ENCODE peak calls at places on chromosomes 5 and 9, in five cellular contexts. S, W, Y, M and H are unnamed samples.

GRCh38 chr5:55991768-55992486 is 2.8 kb downstream of the IL6ST start:
- DNase-seq in S (no peak), W (no peak), Y (no peak), M (no peak), H (no peak)

GRCh38 chr9:133528887-133529262 is 4.1 kb upstream of the MYMK start:
- DNase-seq in S (no peak), W (no peak), Y (no peak), M (no peak), H (no peak)

GRCh38 chr5:66821626-66822429 is 225.6 kb downstream of the MAST4 start:
- DNase-seq in S (no peak), W (no peak), Y (no peak), M (no peak), H (no peak)

GRCh38 chr9:113012492-113012891 is 500 bp upstream of the ZNF883 start:
- DNase-seq in S (no peak), W (no peak), Y (no peak), M (no peak), H (no peak)

GRCh38 chr9:117771162-117771561 is 67.0 kb downstream of the TLR4 start:
- DNase-seq in S (no peak), W (no peak), Y (no peak), M (no peak), H (no peak)

GRCh38 chr9:130474131-130474530 is 29.4 kb downstream of the ASS1 start:
- DNase-seq in S (no peak), W (no peak), Y (no peak), M (no peak), H (no peak)

GRCh38 chr9:100554935-100555401 is 22.9 kb upstream of the CAVIN4 start:
- DNase-seq in S (no peak), W (peak), Y (no peak), M (no peak), H (no peak)

GRCh38 chr9:19074836-19075235 is 25.6 kb downstream of the RRAGA start:
- DNase-seq in S (no peak), W (peak), Y (no peak), M (no peak), H (no peak)

GRCh38 chr9:22216730-22217160 is 207.6 kb upstream of the CDKN2B start:
- DNase-seq in S (no peak), W (peak), Y (no peak), M (no peak), H (no peak)

GRCh38 chr9:90095682-90096081 is 490.9 kb downstream of the GADD45G start:
- DNase-seq in S (no peak), W (no peak), Y (no peak), M (no peak), H (no peak)

GRCh38 chr5:179274321-179275315 is 70.6 kb downstream of the ADAMTS2 start:
- DNase-seq in S (no peak), W (no peak), Y (no peak), M (no peak), H (no peak)

GRCh38 chr9:137744632-137745183 is 125.9 kb downstream of the EHMT1 start:
- DNase-seq in S (no peak), W (no peak), Y (no peak), M (no peak), H (no peak)

GRCh38 chr9:95413793-95414192 is 96.3 kb upstream of the FANCC start:
- DNase-seq in S (no peak), W (no peak), Y (no peak), M (no peak), H (no peak)

GRCh38 chr5:1948663-1949191 is 66.0 kb upstream of the IRX4 start:
- DNase-seq in S (no peak), W (no peak), Y (no peak), M (no peak), H (no peak)

GRCh38 chr9:15642369-15642962 is 89.6 kb downstream of the CCDC171 start:
- DNase-seq in S (no peak), W (peak), Y (no peak), M (peak), H (no peak)

GRCh38 chr9:133733421-133734250 is 4.5 kb downstream of the SARDH start:
- DNase-seq in S (no peak), W (no peak), Y (no peak), M (no peak), H (no peak)

GRCh38 chr5:142208777-142209312 is 100.3 kb downstream of the NDFIP1 start:
- DNase-seq in S (no peak), W (no peak), Y (no peak), M (no peak), H (no peak)

GRCh38 chr5:178940569-178941360 is at the start of gene ZNF454:
- DNase-seq in S (peak), W (peak), Y (no peak), M (no peak), H (no peak)

GRCh38 chr5:175485631-175486030 is 7.3 kb downstream of the SFXN1 start:
- DNase-seq in S (no peak), W (no peak), Y (no peak), M (no peak), H (no peak)

GRCh38 chr5:1462358-1462757 is 17.1 kb upstream of the SLC6A3 start:
- DNase-seq in S (no peak), W (no peak), Y (no peak), M (no peak), H (no peak)

GRCh38 chr9:87751423-87751822 is 25.5 kb downstream of the CTSL start:
- DNase-seq in S (no peak), W (no peak), Y (no peak), M (no peak), H (no peak)

GRCh38 chr5:76617229-76617628 is 6.0 kb downstream of the F2RL2 start:
- DNase-seq in S (no peak), W (no peak), Y (no peak), M (peak), H (no peak)

GRCh38 chr9:123368481-123369153 is 12.6 kb downstream of the CRB2 start:
- DNase-seq in S (no peak), W (no peak), Y (no peak), M (no peak), H (no peak)

GRCh38 chr9:7756088-7756487 is 43.5 kb downstream of the DMAC1 start:
- DNase-seq in S (no peak), W (no peak), Y (no peak), M (no peak), H (no peak)

DNA sequence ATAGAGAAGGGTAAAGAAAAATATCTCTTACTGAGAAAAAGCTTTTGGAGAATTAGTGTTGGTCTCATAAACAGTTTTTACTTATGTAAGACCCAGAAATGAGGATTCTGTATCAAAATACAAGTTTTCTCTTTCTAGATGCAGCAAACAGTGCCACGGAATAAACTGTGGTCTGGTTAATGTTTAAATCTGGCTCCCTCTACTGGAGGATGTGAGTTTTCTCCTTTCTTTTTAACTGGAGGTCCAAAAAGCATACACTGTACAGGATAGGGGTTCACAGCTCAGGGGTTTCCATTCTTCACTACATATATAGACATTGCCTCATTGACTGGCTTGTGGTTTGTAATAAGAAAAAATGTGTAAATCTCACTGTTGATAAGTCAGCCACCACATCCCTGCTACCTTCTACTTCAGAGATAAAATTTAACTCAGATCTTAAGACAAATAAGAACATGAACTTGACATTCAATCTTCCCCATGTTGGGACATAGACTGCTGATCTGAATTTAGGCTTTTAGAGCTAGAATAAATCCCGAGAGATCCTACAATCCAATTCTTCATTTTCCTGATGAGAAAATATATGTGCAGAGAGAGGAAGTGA is 98.9 kb downstream of the CFAP95 start:
- DNase-seq in S (no peak), W (peak), Y (no peak), M (peak), H (no peak)
- TF ChIP-seq CTCF in S (peak), W (peak), Y (peak), M (peak), H (no peak)

DNA sequence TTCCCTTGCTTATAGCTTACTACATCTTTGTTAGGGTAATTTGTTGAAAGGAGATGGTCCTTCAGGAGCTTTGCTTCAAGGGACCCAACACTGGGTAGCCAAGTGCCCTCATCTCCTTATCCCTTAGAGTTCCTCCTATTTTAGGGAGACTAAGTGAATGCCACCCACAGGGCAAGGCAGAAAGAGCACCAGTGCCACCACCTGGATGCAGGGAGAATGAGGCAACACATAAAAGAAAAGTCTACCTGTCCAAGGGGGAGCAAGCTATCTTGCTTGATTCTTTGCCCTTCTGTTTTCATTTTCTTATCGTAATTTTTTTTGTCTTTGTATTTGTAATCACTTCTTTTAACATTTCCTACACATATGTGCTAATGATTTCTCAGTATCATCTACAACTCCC is 205.5 kb downstream of the NPR3 start:
- DNase-seq in S (no peak), W (peak), Y (no peak), M (peak), H (no peak)
- TF ChIP-seq CTCF in S (no peak), W (peak), Y (no peak), M (peak), H (no peak)

DNA sequence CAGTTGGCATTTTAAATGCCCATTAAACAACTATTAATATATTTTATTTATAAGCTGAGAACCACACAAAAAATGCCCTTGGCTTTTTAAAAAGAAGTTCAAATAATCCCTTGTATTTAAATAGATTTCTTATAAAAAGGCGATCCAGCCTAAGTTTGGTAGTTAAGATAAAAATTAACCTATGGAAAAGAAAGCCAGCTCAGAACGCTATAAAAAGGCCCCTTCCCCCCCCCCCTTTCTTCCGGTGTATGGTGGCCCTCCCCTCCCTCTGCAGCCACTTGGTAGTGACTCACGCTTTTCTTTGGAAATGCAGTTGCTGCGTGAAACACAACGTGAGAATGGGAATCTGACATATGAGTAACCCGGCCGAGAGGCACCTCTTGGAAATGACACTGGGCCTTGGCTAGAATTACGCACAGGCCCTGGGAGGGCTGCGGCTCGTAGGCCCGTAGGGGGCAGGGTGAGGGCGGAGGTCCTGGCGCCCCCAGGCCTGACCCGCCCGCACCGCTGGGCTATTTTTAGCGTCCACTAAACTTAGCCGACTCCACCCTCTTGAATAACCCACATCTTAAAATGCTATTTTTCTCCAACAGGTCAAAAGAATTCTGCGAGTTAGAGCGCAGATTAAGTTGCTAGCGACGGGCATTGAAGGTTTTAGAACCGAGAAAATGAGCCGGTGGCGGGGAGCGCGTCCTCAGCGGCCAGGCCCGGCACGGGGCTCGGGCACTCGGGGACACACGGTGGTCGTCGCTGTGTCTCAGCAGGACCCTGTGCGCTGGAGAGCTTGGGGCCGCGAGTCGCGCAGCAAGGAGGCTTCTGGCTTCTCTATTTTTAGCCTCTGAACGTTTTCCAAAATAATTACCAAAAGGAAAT is 168.7 kb downstream of the AUH start:
- DNase-seq in S (peak), W (peak), Y (peak), M (peak), H (peak)
- TF ChIP-seq CTCF in S (no peak), W (no peak), Y (no peak), M (peak), H (no peak)

DNA sequence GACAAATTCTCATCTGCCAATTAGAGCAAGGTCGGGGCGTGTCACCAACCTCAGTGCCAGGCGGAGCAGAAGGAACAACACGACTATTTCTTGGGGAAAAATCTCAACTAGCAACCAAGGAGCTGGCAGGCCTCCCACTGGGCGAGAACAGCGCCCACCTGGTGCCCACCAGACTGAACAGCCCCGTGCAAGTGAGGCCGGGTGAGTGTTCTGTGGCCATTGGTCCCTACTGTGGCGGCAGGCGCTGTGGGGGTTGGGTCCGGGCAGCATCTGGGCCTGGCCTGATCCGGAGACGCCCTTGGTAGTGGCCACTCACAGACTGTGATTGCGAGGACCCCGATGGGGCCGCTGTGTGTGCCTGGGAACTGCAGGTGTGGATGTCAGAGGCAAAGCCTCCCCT is 11.5 kb downstream of the NOTCH1 start:
- DNase-seq in S (no peak), W (no peak), Y (no peak), M (no peak), H (no peak)
- TF ChIP-seq CTCF in S (no peak), W (no peak), Y (no peak), M (no peak), H (no peak)

GRCh38 chr9:135799261-135799660 is 97.3 kb downstream of the KCNT1 start:
- DNase-seq in S (no peak), W (no peak), Y (no peak), M (no peak), H (no peak)

GRCh38 chr9:135796784-135797462 is 94.9 kb downstream of the KCNT1 start:
- DNase-seq in S (no peak), W (no peak), Y (no peak), M (no peak), H (no peak)

GRCh38 chr9:135795391-135795790 is 93.4 kb downstream of the KCNT1 start:
- DNase-seq in S (no peak), W (no peak), Y (no peak), M (no peak), H (no peak)

GRCh38 chr9:135798303-135798585 is 96.3 kb downstream of the KCNT1 start:
- DNase-seq in S (no peak), W (no peak), Y (no peak), M (no peak), H (no peak)

DNA sequence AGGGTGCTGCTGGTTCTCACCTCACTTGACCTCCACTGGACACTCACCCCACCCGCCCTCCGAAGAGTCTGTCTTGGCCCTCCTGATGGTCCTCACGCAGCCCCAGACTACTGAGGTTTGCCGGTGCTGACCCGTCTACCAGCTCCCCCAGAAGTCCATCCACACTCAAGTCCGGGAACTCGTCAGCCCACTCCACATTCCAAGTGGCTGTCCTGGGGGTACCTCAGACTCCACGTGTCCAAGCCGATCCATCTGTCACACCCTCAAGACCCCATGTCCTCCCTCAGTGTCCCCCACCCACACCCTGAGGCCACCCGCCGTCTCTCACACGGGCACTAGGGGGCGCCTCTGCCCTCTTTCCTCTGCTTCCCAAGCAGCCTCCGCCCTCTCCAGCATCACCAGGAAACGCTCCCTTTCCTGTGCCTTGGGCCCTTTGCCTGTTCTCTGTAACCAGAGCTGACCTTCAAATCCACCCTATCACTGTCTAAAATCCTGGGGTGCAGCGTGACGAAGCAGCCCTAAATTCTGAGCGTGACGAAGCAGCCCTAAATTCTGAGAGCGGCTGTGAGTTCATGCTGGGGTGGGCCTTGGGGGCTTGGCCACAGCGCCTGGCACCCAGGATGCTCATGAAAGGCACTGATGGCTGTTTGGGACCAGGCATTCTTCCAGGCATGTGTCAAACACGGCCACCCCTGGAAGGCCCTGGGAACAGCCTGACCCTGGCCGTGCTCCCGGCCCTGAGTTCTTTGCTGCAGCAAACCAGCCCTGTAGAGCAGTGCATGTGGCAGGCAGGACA is 95.7 kb downstream of the KCNT1 start:
- DNase-seq in S (peak), W (peak), Y (no peak), M (peak), H (no peak)
- TF ChIP-seq CTCF in S (peak), W (peak), Y (no peak), M (peak), H (no peak)

DNA sequence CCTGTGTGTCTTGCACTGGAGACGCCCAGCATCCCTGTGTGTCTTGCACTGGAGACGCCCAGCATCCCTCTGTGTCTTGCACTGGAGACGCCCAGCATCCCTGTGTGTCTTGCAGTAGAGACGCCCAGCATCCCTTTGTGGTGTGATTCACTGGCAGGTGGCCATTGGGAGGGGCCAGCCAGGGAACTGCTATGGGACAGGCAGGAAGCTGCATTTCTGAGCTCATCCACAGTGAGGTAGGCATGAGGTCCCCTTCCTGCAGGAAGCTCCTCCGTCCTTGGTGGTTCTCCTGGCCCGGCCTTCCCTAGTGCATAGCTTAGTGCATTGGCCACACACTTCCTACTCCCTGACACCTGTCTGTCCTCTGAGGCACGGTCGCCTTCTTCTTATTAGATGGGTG is 43.5 kb downstream of the IRX1 start:
- DNase-seq in S (no peak), W (no peak), Y (no peak), M (no peak), H (no peak)
- TF ChIP-seq CTCF in S (no peak), W (no peak), Y (no peak), M (no peak), H (no peak)

DNA sequence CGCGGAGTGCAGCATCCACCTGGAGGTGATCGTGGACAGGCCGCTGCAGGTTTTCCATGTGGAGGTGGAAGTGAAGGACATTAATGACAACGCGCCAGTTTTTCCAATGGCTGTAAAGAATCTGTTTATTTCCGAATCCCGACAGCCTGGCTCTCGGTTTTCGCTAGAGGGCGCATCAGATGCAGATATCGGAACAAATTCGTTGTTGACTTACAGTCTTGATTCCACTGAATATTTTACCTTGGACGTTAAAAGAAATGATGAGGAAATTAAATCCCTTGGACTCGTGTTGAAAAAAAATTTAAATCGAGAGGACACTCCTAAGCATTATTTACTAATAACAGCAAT is 611 bp downstream of the PCDHA3 start:
- DNase-seq in S (no peak), W (no peak), Y (no peak), M (peak), H (no peak)
- TF ChIP-seq CTCF in S (no peak), W (peak), Y (no peak), M (peak), H (no peak)

GRCh38 chr9:9352877-9353481 is 1259.8 kb downstream of the PTPRD start:
- DNase-seq in S (peak), W (no peak), Y (no peak), M (no peak), H (no peak)
- TF ChIP-seq CTCF in S (peak), W (peak), Y (peak), M (peak), H (no peak)